ENCODE peak calls at places on chromosome 2, in six cellular contexts. Q is activated naive CD4-positive, alpha-beta T cell treated with Interleukin-2 at 50 U/mL for 16 hours; D is adrenal gland; J is sigmoid colon; L is NCI-H1417; K is kidney glomerular epithelial cell. N is an unnamed sample.

GRCh38 chr2:179562330-179562885 is 297.8 kb upstream of the SESTD1 start:
- DNase-seq in Q (no peak), D (no peak), J (no peak), L (peak; percentile 96), K (peak; percentile 42), N (peak; percentile 19)

GRCh38 chr2:216589779-216590178 is 43.4 kb upstream of the IGFBP2 start:
- DNase-seq in Q (no peak), D (no peak), J (no peak), L (no peak), K (no peak), N (no peak)

GRCh38 chr2:124027182-124027581 is 2.1 kb downstream of the CNTNAP5 start:
- DNase-seq in Q (no peak), D (peak; percentile 70), J (no peak), L (peak; percentile 67), K (peak; percentile 74), N (peak; percentile 63)

GRCh38 chr2:120985174-120985996 is 249.7 kb downstream of the GLI2 start:
- DNase-seq in Q (no peak), D (no peak), J (peak; percentile 43), L (no peak), K (no peak), N (no peak)

GRCh38 chr2:39874236-39874635 is 95.2 kb upstream of the THUMPD2 start:
- DNase-seq in Q (no peak), D (no peak), J (no peak), L (no peak), K (no peak), N (no peak)

GRCh38 chr2:168814046-168814445 is 11.6 kb downstream of the NOSTRIN start:
- DNase-seq in Q (no peak), D (no peak), J (no peak), L (no peak), K (peak; percentile 57), N (no peak)

GRCh38 chr2:95389256-95390119 is 13.0 kb upstream of the FAHD2A start:
- DNase-seq in Q (peak; percentile 46), D (peak; percentile 75), J (peak; percentile 81), L (peak; percentile 50), K (peak; percentile 6), N (peak; percentile 45)

GRCh38 chr2:183427558-183427957 is 303.3 kb downstream of the NUP35 start:
- DNase-seq in Q (no peak), D (no peak), J (no peak), L (no peak), K (no peak), N (no peak)

GRCh38 chr2:242085941-242086621 is 216.6 kb downstream of the RTP5 start:
- DNase-seq in Q (peak; percentile 17), D (peak; percentile 68), J (peak; percentile 71), L (no peak), K (no peak), N (peak; percentile 48)